ENCODE peak calls at places on chromosomes 5 and 9, in nine cellular contexts. D is cardiac muscle cell, J is IMR-90, Z is transverse colon, I is lower lobe of right lung, H is stomach, W is sigmoid colon, M is PC-9, T is tibial nerve. B is an unnamed sample.

GRCh38 chr5:1522601-1523479 is 920 bp downstream of the LPCAT1 start:
- DNase-seq in D (no peak), J (no peak), Z (peak; percentile 7), I (peak; percentile 50), H (peak; percentile 38), W (peak; percentile 63), M (peak; percentile 45), T (no peak), B (peak; percentile 42)

GRCh38 chr5:160452721-160453263 is 31.1 kb downstream of the PTTG1 start:
- DNase-seq in D (no peak), J (no peak), Z (no peak), I (no peak), H (no peak), W (no peak), M (no peak), T (no peak), B (no peak)

GRCh38 chr9:5577225-5577624 is 51.7 kb upstream of the RIC1 start:
- DNase-seq in D (no peak), J (no peak), Z (no peak), I (no peak), H (no peak), W (no peak), M (no peak), T (no peak), B (no peak)

GRCh38 chr9:75071530-75072122 is 16.3 kb downstream of the NMRK1 start:
- DNase-seq in D (no peak), J (no peak), Z (peak; percentile 91), I (peak; percentile 81), H (peak; percentile 70), W (no peak), M (peak; percentile 25), T (no peak), B (no peak)

GRCh38 chr5:31593676-31594075 is 45.3 kb upstream of the PDZD2 start:
- DNase-seq in D (no peak), J (no peak), Z (no peak), I (no peak), H (no peak), W (no peak), M (no peak), T (no peak), B (no peak)

GRCh38 chr5:134466241-134467069 is 54.8 kb upstream of the CDKN2AIPNL start:
- DNase-seq in D (peak; percentile 99), J (peak; percentile 55), Z (peak; percentile 99), I (peak; percentile 97), H (peak; percentile 97), W (peak; percentile 99), M (peak; percentile 86), T (peak; percentile 99), B (peak; percentile 94)

GRCh38 chr5:173495225-173495904 is 121.1 kb downstream of the BOD1 start:
- DNase-seq in D (peak; percentile 69), J (peak; percentile 25), Z (no peak), I (no peak), H (no peak), W (no peak), M (no peak), T (peak; percentile 60), B (no peak)

GRCh38 chr9:130348341-130348740 is 82.8 kb downstream of the HMCN2 start:
- DNase-seq in D (no peak), J (no peak), Z (no peak), I (no peak), H (no peak), W (no peak), M (no peak), T (no peak), B (no peak)

GRCh38 chr5:3230941-3231340 is 364.7 kb upstream of the IRX1 start:
- DNase-seq in D (no peak), J (no peak), Z (no peak), I (no peak), H (no peak), W (no peak), M (no peak), T (no peak), B (no peak)

GRCh38 chr9:72863456-72864094 is 89.3 kb downstream of the ALDH1A1 start:
- DNase-seq in D (peak; percentile 26), J (no peak), Z (no peak), I (no peak), H (no peak), W (no peak), M (no peak), T (no peak), B (no peak)

GRCh38 chr5:132001647-132002561 is 9.6 kb downstream of the ACSL6 start:
- DNase-seq in D (peak; percentile 25), J (peak; percentile 24), Z (no peak), I (peak; percentile 28), H (no peak), W (no peak), M (peak; percentile 58), T (no peak), B (no peak)

GRCh38 chr5:78896128-78896527 is 89.0 kb downstream of the ARSB start:
- DNase-seq in D (peak; percentile 65), J (peak; percentile 90), Z (no peak), I (no peak), H (no peak), W (no peak), M (no peak), T (no peak), B (no peak)

GRCh38 chr5:42655982-42656660 is 100.5 kb upstream of the CCDC152 start:
- DNase-seq in D (peak; percentile 54), J (no peak), Z (no peak), I (no peak), H (no peak), W (no peak), M (no peak), T (no peak), B (no peak)

GRCh38 chr9:119697996-119698395 is 328.8 kb upstream of the BRINP1 start:
- DNase-seq in D (no peak), J (no peak), Z (no peak), I (no peak), H (no peak), W (no peak), M (no peak), T (no peak), B (no peak)

GRCh38 chr5:150356575-150357284 is 767 bp upstream of the TCOF1 start:
- DNase-seq in D (no peak), J (no peak), Z (no peak), I (no peak), H (no peak), W (no peak), M (no peak), T (no peak), B (no peak)

GRCh38 chr5:150361301-150361700 is 3.8 kb downstream of the TCOF1 start:
- DNase-seq in D (no peak), J (no peak), Z (no peak), I (no peak), H (no peak), W (no peak), M (no peak), T (no peak), B (no peak)

GRCh38 chr5:150355791-150356190 is 1.7 kb upstream of the TCOF1 start:
- DNase-seq in D (no peak), J (no peak), Z (no peak), I (no peak), H (no peak), W (no peak), M (no peak), T (no peak), B (no peak)

GRCh38 chr5:150358261-150359095 is 981 bp downstream of the TCOF1 start:
- DNase-seq in D (peak; percentile 15), J (peak; percentile 9), Z (no peak), I (no peak), H (no peak), W (no peak), M (no peak), T (no peak), B (no peak)

GRCh38 chr5:150357326-150358260 is at the start of gene TCOF1:
- DNase-seq in D (peak; percentile 97), J (peak; percentile 91), Z (peak; percentile 99), I (peak; percentile 98), H (peak; percentile 99), W (peak; percentile 98), M (peak; percentile 99), T (peak; percentile 98), B (peak; percentile 97)
- H3K27ac ChIP-seq in D (no peak within 1 kb of the TSS), J (peak within 1 kb of the TSS; percentile 66), Z (peak within 1 kb of the TSS; percentile 76), I (peak within 1 kb of the TSS; percentile 76), H (peak within 1 kb of the TSS; percentile 76), W (peak within 1 kb of the TSS; percentile 73), M (peak within 1 kb of the TSS; percentile 45), T (peak within 1 kb of the TSS; percentile 83), B (peak within 1 kb of the TSS; percentile 30)

DNA sequence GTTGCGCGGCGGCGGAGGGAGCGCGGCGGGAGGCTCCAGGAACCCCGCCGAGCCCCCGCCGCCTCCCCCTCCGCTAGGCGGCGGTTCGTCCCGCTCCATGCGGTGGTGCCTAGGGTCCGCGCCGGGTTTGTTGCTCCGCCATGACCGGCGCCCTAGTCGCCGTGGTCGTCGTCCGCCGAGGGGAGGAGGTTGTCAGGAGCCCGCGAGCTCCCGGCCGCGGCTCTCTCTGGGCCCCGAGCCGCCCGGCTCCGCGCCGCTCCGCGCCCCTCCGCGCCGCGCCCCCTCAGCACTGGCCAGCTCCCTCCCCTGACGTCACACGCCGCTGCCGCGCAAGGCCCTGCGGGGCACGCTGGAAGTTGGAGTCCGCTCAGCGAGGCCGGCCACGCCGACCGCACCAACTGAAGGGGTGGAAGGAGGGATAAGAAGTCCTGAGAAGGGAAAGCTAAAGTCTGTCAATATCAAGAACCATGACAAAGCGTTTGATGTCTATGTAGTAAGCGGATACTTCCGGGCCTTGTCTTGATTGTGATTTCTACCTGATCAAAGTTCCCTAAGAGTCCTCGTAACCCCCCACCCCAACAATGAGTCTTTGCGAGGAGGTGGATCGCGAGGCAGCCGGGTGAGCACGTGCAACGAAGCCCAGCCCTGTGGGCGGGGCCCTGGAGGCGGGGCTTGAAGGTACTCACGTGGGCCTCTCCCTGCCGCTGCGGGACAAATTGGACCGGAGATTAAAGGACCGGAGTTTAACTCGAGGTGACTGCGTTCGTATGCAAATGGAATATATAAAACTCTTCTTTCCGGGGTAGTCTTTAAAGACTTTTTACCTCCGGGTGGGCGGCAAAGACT is at the start of gene NR6A1:
- DNase-seq in D (peak; percentile 98), J (peak; percentile 95), Z (peak; percentile 98), I (peak; percentile 98), H (peak; percentile 98), W (peak; percentile 98), M (peak; percentile 98), T (peak; percentile 93), B (peak; percentile 96)
- TF ChIP-seq CTCF in D (no peak), J (no peak), Z (peak; percentile 28), I (peak; percentile 21), H (no peak), W (no peak), M (no peak), T (peak; percentile 43), B (peak; percentile 61)

GRCh38 chr5:34891981-34892380 is 23.3 kb downstream of the RAD1 start:
- DNase-seq in D (peak; percentile 88), J (peak; percentile 38), Z (no peak), I (no peak), H (no peak), W (no peak), M (no peak), T (peak; percentile 69), B (no peak)
- H3K27me3 ChIP-seq in D (no peaks in the 10 kb centered on the region), J (peaks cover 2% of the 10 kb centered on the region), Z (no peaks in the 10 kb centered on the region), I (no peaks in the 10 kb centered on the region), H (no peaks in the 10 kb centered on the region), W (no peaks in the 10 kb centered on the region), M (no peaks in the 10 kb centered on the region), T (no peaks in the 10 kb centered on the region), B (no peaks in the 10 kb centered on the region)

GRCh38 chr5:52995095-52995494 is 5.9 kb downstream of the ITGA2 start:
- DNase-seq in D (no peak), J (no peak), Z (no peak), I (no peak), H (no peak), W (no peak), M (no peak), T (no peak), B (no peak)
- H3K27ac ChIP-seq in D (no peak overlapping the region), J (no peak overlapping the region), Z (no peak overlapping the region), I (no peak overlapping the region), H (no peak overlapping the region), W (no peak overlapping the region), M (no peak overlapping the region), T (no peak overlapping the region), B (peak overlapping the region; percentile 98)

B was measured in dorsolateral prefrontal cortex.